ENCODE peak calls at places on chromosomes 16 and 17, in six cellular contexts. One of them, this sample, is unnamed.

GRCh38 chr17:42365136-42365535 is 23.1 kb downstream of the STAT3 start:
- DNase-seq in small intestine: no peak
- DNase-seq in neural crest cell: no peak
- DNase-seq in T-helper 1 cell: no peak
- DNase-seq in epithelial cell of proximal tubule: no peak
- DNase-seq in endothelial cell: no peak
- DNase-seq in this sample: no peak

GRCh38 chr17:7993972-7994589 is 8.3 kb upstream of the GUCY2D start:
- DNase-seq in epithelial cell of proximal tubule: no peak
- DNase-seq in small intestine: no peak
- DNase-seq in T-helper 1 cell: no peak
- DNase-seq in neural crest cell: no peak
- DNase-seq in endothelial cell: no peak
- DNase-seq in this sample: no peak

GRCh38 chr17:50624321-50624935 is 10.3 kb upstream of the ABCC3 start:
- DNase-seq in small intestine: no peak
- DNase-seq in neural crest cell: no peak
- DNase-seq in T-helper 1 cell: no peak
- DNase-seq in epithelial cell of proximal tubule: no peak
- DNase-seq in endothelial cell: no peak
- DNase-seq in this sample: no peak

GRCh38 chr17:60390223-60390622 is 1.7 kb downstream of the USP32 start:
- DNase-seq in epithelial cell of proximal tubule: no peak
- DNase-seq in small intestine: peak
- DNase-seq in neural crest cell: no peak
- DNase-seq in T-helper 1 cell: no peak
- DNase-seq in endothelial cell: no peak
- DNase-seq in this sample: no peak

GRCh38 chr17:50297407-50297865 is 23.2 kb downstream of the TMEM92 start:
- DNase-seq in epithelial cell of proximal tubule: no peak
- DNase-seq in T-helper 1 cell: peak
- DNase-seq in endothelial cell: peak
- DNase-seq in neural crest cell: peak
- DNase-seq in small intestine: peak
- DNase-seq in this sample: peak

GRCh38 chr17:1324201-1324750 is 44.8 kb downstream of the TRARG1 start:
- DNase-seq in epithelial cell of proximal tubule: no peak
- DNase-seq in T-helper 1 cell: no peak
- DNase-seq in small intestine: no peak
- DNase-seq in endothelial cell: no peak
- DNase-seq in neural crest cell: no peak
- DNase-seq in this sample: no peak

GRCh38 chr17:43734376-43734775 is 24.2 kb downstream of the SOST start:
- DNase-seq in endothelial cell: no peak
- DNase-seq in small intestine: no peak
- DNase-seq in T-helper 1 cell: no peak
- DNase-seq in epithelial cell of proximal tubule: no peak
- DNase-seq in neural crest cell: no peak
- DNase-seq in this sample: no peak

GRCh38 chr16:88913870-88914269 is 47.4 kb upstream of the PABPN1L start:
- DNase-seq in epithelial cell of proximal tubule: no peak
- DNase-seq in small intestine: no peak
- DNase-seq in T-helper 1 cell: no peak
- DNase-seq in neural crest cell: no peak
- DNase-seq in endothelial cell: no peak
- DNase-seq in this sample: no peak

GRCh38 chr17:38943607-38944006 is 18.2 kb downstream of the LASP1NB start:
- DNase-seq in small intestine: no peak
- DNase-seq in neural crest cell: no peak
- DNase-seq in T-helper 1 cell: no peak
- DNase-seq in endothelial cell: no peak
- DNase-seq in epithelial cell of proximal tubule: no peak
- DNase-seq in this sample: no peak

GRCh38 chr17:62627219-62627903 is at the start of gene MRC2:
- DNase-seq in T-helper 1 cell: no peak
- DNase-seq in small intestine: no peak
- DNase-seq in endothelial cell: peak
- DNase-seq in neural crest cell: peak
- DNase-seq in epithelial cell of proximal tubule: no peak
- DNase-seq in this sample: no peak